ENCODE peak calls at places on chromosomes 2 and 18, in five cellular contexts. L, O, N, C and Y are unnamed samples. For H3K4me1 and H3K36me3, the result is how much of the 10 kb centered on the place peaks cover.

GRCh38 chr2:240588669-240589068 is 2.1 kb downstream of the CAPN10 start:
- DNase-seq in L (peak), O (no peak), N (no peak), C (no peak), Y (no peak)

GRCh38 chr2:181694271-181694670 is 14.0 kb upstream of the NEUROD1 start:
- DNase-seq in L (no peak), O (no peak), N (no peak), C (no peak), Y (no peak)

GRCh38 chr2:240198226-240198625 is 57.8 kb upstream of the OTOS start:
- DNase-seq in L (peak), O (no peak), N (no peak), C (no peak), Y (no peak)

GRCh38 chr2:96146151-96146880 is 1.1 kb upstream of the DUSP2 start:
- DNase-seq in L (peak), O (peak), N (no peak), C (peak), Y (peak)

GRCh38 chr2:172908275-172908674 is 167.4 kb upstream of the MAP3K20 start:
- DNase-seq in L (no peak), O (no peak), N (no peak), C (no peak), Y (no peak)

GRCh38 chr18:79887181-79888000 is 64.1 kb downstream of the SLC66A2 start:
- DNase-seq in L (no peak), O (no peak), N (no peak), C (no peak), Y (no peak)

GRCh38 chr2:25524507-25524906 is 148.9 kb downstream of the DTNB start:
- DNase-seq in L (no peak), O (no peak), N (no peak), C (no peak), Y (no peak)

GRCh38 chr18:45686892-45687611 is 36.9 kb upstream of the SLC14A1 start:
- DNase-seq in L (no peak), O (peak), N (no peak), C (peak), Y (no peak)

GRCh38 chr18:27844416-27844792 is 332.5 kb downstream of the CDH2 start:
- DNase-seq in L (no peak), O (no peak), N (no peak), C (no peak), Y (no peak)

GRCh38 chr2:144079808-144080207 is 440.1 kb downstream of the ZEB2 start:
- DNase-seq in L (no peak), O (no peak), N (no peak), C (no peak), Y (no peak)
- H3K4me1 ChIP-seq in L (under half), O (under half), N (under half), C (under half), Y (under half)

GRCh38 chr2:150142561-150142960 is 344.9 kb downstream of the RND3 start:
- DNase-seq in L (no peak), O (no peak), N (no peak), C (no peak), Y (no peak)

GRCh38 chr2:150140777-150141176 is 346.7 kb downstream of the RND3 start:
- DNase-seq in L (no peak), O (no peak), N (no peak), C (no peak), Y (no peak)

GRCh38 chr2:150143087-150143536 is 344.4 kb downstream of the RND3 start:
- DNase-seq in L (no peak), O (no peak), N (no peak), C (no peak), Y (no peak)

GRCh38 chr2:150138587-150138986 is 348.9 kb downstream of the RND3 start:
- DNase-seq in L (no peak), O (no peak), N (no peak), C (no peak), Y (no peak)

DNA sequence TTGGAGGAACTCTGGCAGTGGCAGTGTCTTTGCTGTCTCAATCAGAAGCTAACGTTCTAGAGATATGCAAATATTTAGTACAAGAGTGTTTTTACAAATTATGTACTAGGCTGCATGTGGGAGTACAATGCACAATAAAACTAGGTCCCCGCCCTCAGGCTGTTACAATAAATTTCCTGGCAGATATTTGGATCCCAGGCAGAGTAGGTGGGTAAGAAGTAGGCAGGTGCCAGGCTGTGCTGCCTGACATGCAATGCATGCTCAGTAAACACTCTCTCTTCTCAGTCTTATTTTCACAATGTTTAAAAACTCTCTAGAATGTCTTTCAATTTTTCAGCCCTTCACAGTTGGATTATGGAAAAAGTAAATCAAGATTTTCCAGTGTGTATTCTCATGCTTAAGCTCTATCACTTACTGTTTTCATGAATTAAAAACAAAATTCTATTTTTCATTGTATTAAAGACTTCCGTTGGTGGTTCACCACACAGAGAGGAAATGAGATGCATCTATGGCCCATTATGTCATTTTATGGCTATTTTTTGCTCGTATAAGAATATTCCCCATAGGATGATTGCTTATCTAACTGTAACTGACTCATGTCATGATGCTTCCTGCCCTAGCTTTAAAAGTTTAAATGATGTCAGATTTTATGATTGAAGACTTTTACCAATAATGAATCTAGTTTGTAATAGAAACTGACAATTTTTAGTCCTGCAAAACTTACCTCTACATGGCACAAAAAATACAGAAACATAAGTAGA is 346.0 kb downstream of the RND3 start:
- DNase-seq in L (no peak), O (no peak), N (no peak), C (no peak), Y (no peak)
- H3K4me3 ChIP-seq in L (no peak), O (no peak), N (no peak), C (no peak), Y (no peak)

DNA sequence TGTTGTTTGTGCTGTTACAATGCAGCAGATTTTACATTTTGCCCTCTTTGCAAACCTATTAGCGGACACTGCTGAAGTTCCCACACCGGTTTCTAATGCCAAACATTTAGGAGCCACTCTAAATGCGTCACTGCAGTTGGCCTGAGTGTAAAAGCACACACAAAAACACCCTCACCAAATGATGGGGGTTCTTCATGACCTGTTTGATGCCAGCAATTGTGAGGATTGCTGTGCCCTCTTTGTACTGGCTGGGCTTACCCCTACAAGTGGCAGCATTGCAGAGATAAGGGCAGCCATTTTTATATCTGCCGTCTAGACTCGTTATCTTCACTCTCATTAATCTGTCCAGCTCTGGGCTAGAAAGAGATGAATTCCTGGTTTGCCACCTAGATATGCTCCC is 85.3 kb downstream of the NRP2 start:
- DNase-seq in L (no peak), O (no peak), N (no peak), C (no peak), Y (no peak)
- H3K36me3 ChIP-seq in L (under half), O (under half), N (under half), C (under half), Y (under half)

DNA sequence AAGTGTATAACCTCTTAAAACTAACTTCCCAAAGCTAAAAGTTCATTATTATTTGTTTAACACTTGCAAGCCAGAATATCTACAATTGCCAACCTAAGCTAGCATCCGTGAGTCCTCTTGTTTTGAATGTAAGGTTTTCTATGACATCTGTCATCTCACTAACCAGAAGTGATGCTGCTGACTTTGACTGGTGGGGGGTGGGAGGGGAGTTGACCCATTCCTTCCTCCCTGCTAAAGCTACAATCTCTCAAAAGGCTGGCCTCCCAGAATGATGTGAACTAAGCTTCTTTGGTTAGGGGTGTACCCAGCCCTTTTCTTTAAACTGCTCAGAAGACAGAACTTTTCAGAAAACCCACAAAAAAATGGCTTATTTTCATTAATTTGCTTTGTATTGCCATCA is 280.6 kb downstream of the ZEB2 start:
- DNase-seq in L (no peak), O (no peak), N (no peak), C (no peak), Y (no peak)
- H3K4me1 ChIP-seq in L (under half), O (under half), N (under half), C (under half), Y (under half)

DNA sequence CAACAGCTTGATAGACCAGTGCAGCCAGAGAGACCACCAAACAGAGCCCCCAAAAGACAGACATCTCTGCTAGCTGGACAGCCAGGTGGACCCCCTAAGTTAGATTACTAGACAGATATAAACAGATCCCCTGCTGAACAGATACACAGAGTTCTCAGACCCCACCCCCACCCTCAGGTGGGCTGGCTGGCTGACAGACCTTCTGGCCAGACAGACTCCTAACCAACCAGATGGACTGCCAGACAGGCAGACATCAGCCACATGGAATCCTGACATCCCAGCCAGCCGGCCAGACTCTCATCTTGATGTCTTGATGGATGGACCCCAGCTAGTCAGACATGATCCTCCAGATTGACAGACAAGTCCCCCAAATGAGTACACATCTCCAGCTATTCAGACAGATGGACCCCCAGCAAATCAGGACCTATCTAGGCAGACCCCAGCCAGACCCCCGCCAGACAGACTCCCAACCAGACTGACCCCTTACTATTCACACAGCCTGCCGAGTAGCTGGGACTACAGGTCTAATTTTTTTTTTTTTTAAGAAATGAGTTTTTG is 18.0 kb downstream of the PTPN18 start:
- DNase-seq in L (peak), O (no peak), N (no peak), C (no peak), Y (no peak)
- H3K4me3 ChIP-seq in L (no peak), O (no peak), N (peak), C (no peak), Y (no peak)

GRCh38 chr2:8324164-8324848 is 357.6 kb upstream of the ID2 start:
- DNase-seq in L (no peak), O (no peak), N (no peak), C (no peak), Y (no peak)
- H3K36me3 ChIP-seq in L (under half), O (under half), N (under half), C (under half), Y (under half)